ENCODE peak calls at places on chromosomes 6 and 20, in four cellular contexts. S is SW480, R is right cardiac atrium, C is ascending aorta. Z is an unnamed sample.

GRCh38 chr6:20211941-20212391 is 303 bp downstream of the MBOAT1 start:
- DNase-seq in S (peak), R (no peak), C (no peak), Z (no peak)

GRCh38 chr6:106082735-106083398 is 3.3 kb upstream of the PRDM1 start:
- DNase-seq in S (peak), R (no peak), C (no peak), Z (no peak)

GRCh38 chr20:36145877-36146707 is 8.4 kb upstream of the EPB41L1 start:
- DNase-seq in S (no peak), R (peak), C (peak), Z (peak)

GRCh38 chr6:113122060-113122459 is 735.1 kb upstream of the MARCKS start:
- DNase-seq in S (peak), R (no peak), C (no peak), Z (no peak)

GRCh38 chr6:24125980-24126379 is at the start of gene NRSN1:
- DNase-seq in S (no peak), R (peak), C (no peak), Z (no peak)

GRCh38 chr20:41052742-41053419 is 24.3 kb downstream of the TOP1 start:
- DNase-seq in S (no peak), R (no peak), C (no peak), Z (no peak)

GRCh38 chr6:104630522-104630921 is 229.2 kb downstream of the HACE1 start:
- DNase-seq in S (no peak), R (no peak), C (no peak), Z (no peak)

GRCh38 chr20:819680-820327 is 13.7 kb upstream of the FAM110A start:
- DNase-seq in S (no peak), R (no peak), C (peak), Z (no peak)

GRCh38 chr6:151440930-151441329 is 11.0 kb downstream of the RMND1 start:
- DNase-seq in S (no peak), R (no peak), C (no peak), Z (no peak)

GRCh38 chr6:55704421-55704820 is 125.4 kb upstream of the HMGCLL1 start:
- DNase-seq in S (no peak), R (no peak), C (no peak), Z (no peak)

GRCh38 chr6:30793521-30794194 is 49.3 kb upstream of the IER3 start:
- DNase-seq in S (no peak), R (no peak), C (no peak), Z (no peak)

GRCh38 chr6:3742426-3743344 is 8.8 kb downstream of the PXDC1 start:
- DNase-seq in S (peak), R (peak), C (peak), Z (no peak)

GRCh38 chr6:74749211-74750142 is 456.4 kb downstream of the COL12A1 start:
- DNase-seq in S (peak), R (no peak), C (no peak), Z (no peak)

GRCh38 chr6:1390805-1391511 is 1.6 kb downstream of the FOXF2 start:
- DNase-seq in S (peak), R (no peak), C (peak), Z (no peak)

GRCh38 chr20:22414354-22414753 is 170.0 kb downstream of the FOXA2 start:
- DNase-seq in S (no peak), R (no peak), C (no peak), Z (no peak)

GRCh38 chr6:45297302-45297701 is 30.8 kb upstream of the RUNX2 start:
- DNase-seq in S (no peak), R (no peak), C (no peak), Z (no peak)

GRCh38 chr20:54026300-54027064 is 43.9 kb downstream of the BCAS1 start:
- DNase-seq in S (no peak), R (no peak), C (no peak), Z (no peak)

GRCh38 chr20:47336013-47336754 is 20.3 kb downstream of the ZMYND8 start:
- DNase-seq in S (no peak), R (peak), C (peak), Z (no peak)

GRCh38 chr6:155850408-155850841 is 394.8 kb upstream of the NOX3 start:
- DNase-seq in S (peak), R (no peak), C (no peak), Z (no peak)

GRCh38 chr6:82380566-82381185 is 17.1 kb downstream of the TPBG start:
- DNase-seq in S (no peak), R (no peak), C (no peak), Z (no peak)

GRCh38 chr20:39835040-39835842 is 853.8 kb downstream of the MAFB start:
- DNase-seq in S (no peak), R (peak), C (no peak), Z (no peak)

GRCh38 chr6:73382462-73383113 is 12.0 kb upstream of the DDX43 start:
- DNase-seq in S (no peak), R (no peak), C (no peak), Z (no peak)

GRCh38 chr6:35483892-35484645 is 12.8 kb downstream of the TEAD3 start:
- DNase-seq in S (no peak), R (no peak), C (no peak), Z (no peak)

GRCh38 chr20:37627060-37627766 is 66.6 kb upstream of the CTNNBL1 start:
- DNase-seq in S (peak), R (peak), C (no peak), Z (no peak)

GRCh38 chr20:59019217-59019616 is at the start of gene TUBB1:
- DNase-seq in S (no peak), R (no peak), C (no peak), Z (no peak)

GRCh38 chr6:151447237-151447636 is 4.7 kb downstream of the RMND1 start:
- DNase-seq in S (no peak), R (no peak), C (no peak), Z (no peak)

GRCh38 chr20:46872315-46873211 is 22.1 kb upstream of the EYA2 start:
- DNase-seq in S (peak), R (peak), C (no peak), Z (no peak)

GRCh38 chr6:107877968-107878367 is 53.9 kb upstream of the SCML4 start:
- DNase-seq in S (no peak), R (no peak), C (no peak), Z (no peak)

GRCh38 chr6:20426177-20427082 is 24.8 kb downstream of the E2F3 start:
- DNase-seq in S (no peak), R (no peak), C (no peak), Z (no peak)

GRCh38 chr6:12608016-12608860 is 108.3 kb upstream of the PHACTR1 start:
- DNase-seq in S (no peak), R (no peak), C (no peak), Z (no peak)

GRCh38 chr6:112337209-112337638 is 9.9 kb upstream of the RFPL4B start:
- DNase-seq in S (peak), R (peak), C (peak), Z (no peak)

GRCh38 chr6:166492092-166492491 is 94.4 kb downstream of the RAMACL start:
- DNase-seq in S (no peak), R (no peak), C (no peak), Z (no peak)

GRCh38 chr6:24574809-24575208 is 71.2 kb downstream of the KIAA0319 start:
- DNase-seq in S (no peak), R (no peak), C (no peak), Z (no peak)

GRCh38 chr6:40353197-40353966 is 233.8 kb downstream of the LRFN2 start:
- DNase-seq in S (no peak), R (no peak), C (no peak), Z (no peak)

GRCh38 chr6:88725111-88725711 is 238.2 kb downstream of the RNGTT start:
- DNase-seq in S (no peak), R (peak), C (no peak), Z (no peak)

GRCh38 chr6:136548582-136549330 is 1.5 kb downstream of the MAP7 start:
- DNase-seq in S (no peak), R (no peak), C (no peak), Z (no peak)

GRCh38 chr6:138278326-138278725 is 60.0 kb upstream of the PBOV1 start:
- DNase-seq in S (no peak), R (no peak), C (no peak), Z (no peak)

Z was measured in thoracic aorta.